ENCODE peak calls at places on chromosomes 16 and 17, in five cellular contexts. P, K, Y, S and D are unnamed samples.

GRCh38 chr17:78925234-78925633 is at the start of gene TIMP2:
- DNase-seq in P (peak), K (peak), Y (peak), S (peak), D (peak)

GRCh38 chr17:39726617-39727016 is 3.7 kb downstream of the MIEN1 start:
- DNase-seq in P (no peak), K (no peak), Y (no peak), S (no peak), D (no peak)

GRCh38 chr16:88948781-88949490 is 28.1 kb downstream of the CBFA2T3 start:
- DNase-seq in P (no peak), K (no peak), Y (no peak), S (no peak), D (no peak)

GRCh38 chr17:40548491-40548981 is 16.7 kb downstream of the CCR7 start:
- DNase-seq in P (no peak), K (no peak), Y (no peak), S (no peak), D (no peak)

GRCh38 chr16:82882249-82882648 is 255.5 kb downstream of the CDH13 start:
- DNase-seq in P (no peak), K (no peak), Y (no peak), S (no peak), D (no peak)

GRCh38 chr17:20026960-20027359 is 17.8 kb downstream of the SPECC1 start:
- DNase-seq in P (no peak), K (no peak), Y (no peak), S (no peak), D (no peak)

GRCh38 chr16:83574388-83574787 is 233.4 kb upstream of the HSBP1 start:
- DNase-seq in P (no peak), K (no peak), Y (no peak), S (peak), D (no peak)

GRCh38 chr17:50681260-50682200 is 26.2 kb downstream of the ANKRD40 start:
- DNase-seq in P (no peak), K (peak), Y (peak), S (peak), D (peak)

GRCh38 chr17:4054446-4054845 is 88.4 kb downstream of the ZZEF1 start:
- DNase-seq in P (no peak), K (no peak), Y (no peak), S (no peak), D (no peak)

GRCh38 chr17:63592797-63593196 is 7.9 kb upstream of the TACO1 start:
- DNase-seq in P (no peak), K (no peak), Y (no peak), S (no peak), D (no peak)